ENCODE peak calls at places on chromosomes 2 and 18, in six cellular contexts. One of them, this sample, is unnamed.

GRCh38 chr18:13653746-13654455 is 72.5 kb downstream of the FAM210A start:
- DNase-seq in esophagus squamous epithelium: no peak
- DNase-seq in psoas muscle: no peak
- DNase-seq in A673: no peak
- DNase-seq in suprapubic skin: no peak
- DNase-seq in body of pancreas: no peak
- DNase-seq in this sample: no peak

GRCh38 chr2:1246239-1246638 is 167.0 kb upstream of the TPO start:
- DNase-seq in esophagus squamous epithelium: no peak
- DNase-seq in psoas muscle: no peak
- DNase-seq in A673: no peak
- DNase-seq in suprapubic skin: no peak
- DNase-seq in body of pancreas: no peak
- DNase-seq in this sample: no peak

GRCh38 chr18:5317186-5317585 is 21.7 kb upstream of the ZBTB14 start:
- DNase-seq in esophagus squamous epithelium: no peak
- DNase-seq in psoas muscle: no peak
- DNase-seq in A673: no peak
- DNase-seq in suprapubic skin: no peak
- DNase-seq in body of pancreas: no peak
- DNase-seq in this sample: no peak

GRCh38 chr2:224221455-224221913 is 180.4 kb downstream of the FAM124B start:
- DNase-seq in esophagus squamous epithelium: no peak
- DNase-seq in psoas muscle: no peak
- DNase-seq in A673: peak
- DNase-seq in suprapubic skin: no peak
- DNase-seq in body of pancreas: no peak
- DNase-seq in this sample: no peak

GRCh38 chr2:20615466-20616241 is 35.2 kb downstream of the HS1BP3 start:
- DNase-seq in esophagus squamous epithelium: no peak
- DNase-seq in psoas muscle: no peak
- DNase-seq in A673: no peak
- DNase-seq in suprapubic skin: peak
- DNase-seq in body of pancreas: no peak
- DNase-seq in this sample: peak

GRCh38 chr2:68465081-68465916 is 1.8 kb downstream of the FBXO48 start:
- DNase-seq in esophagus squamous epithelium: no peak
- DNase-seq in psoas muscle: no peak
- DNase-seq in A673: no peak
- DNase-seq in suprapubic skin: no peak
- DNase-seq in body of pancreas: no peak
- DNase-seq in this sample: no peak

GRCh38 chr2:12296915-12297314 is 419.8 kb upstream of the TRIB2 start:
- DNase-seq in esophagus squamous epithelium: no peak
- DNase-seq in psoas muscle: no peak
- DNase-seq in A673: peak
- DNase-seq in suprapubic skin: no peak
- DNase-seq in body of pancreas: no peak
- DNase-seq in this sample: no peak

GRCh38 chr2:198706683-198707082 is 751.1 kb downstream of the SATB2 start:
- DNase-seq in esophagus squamous epithelium: no peak
- DNase-seq in psoas muscle: no peak
- DNase-seq in A673: no peak
- DNase-seq in suprapubic skin: no peak
- DNase-seq in body of pancreas: no peak
- DNase-seq in this sample: no peak

GRCh38 chr2:100812573-100812972 is 7.4 kb upstream of the NPAS2 start:
- DNase-seq in esophagus squamous epithelium: no peak
- DNase-seq in psoas muscle: no peak
- DNase-seq in A673: peak
- DNase-seq in suprapubic skin: no peak
- DNase-seq in body of pancreas: no peak
- DNase-seq in this sample: no peak

GRCh38 chr2:1509271-1509995 is 96.2 kb downstream of the TPO start:
- DNase-seq in esophagus squamous epithelium: no peak
- DNase-seq in psoas muscle: no peak
- DNase-seq in A673: no peak
- DNase-seq in suprapubic skin: peak
- DNase-seq in body of pancreas: no peak
- DNase-seq in this sample: no peak

GRCh38 chr2:105782646-105783045 is 37.9 kb downstream of the NCK2 start:
- DNase-seq in esophagus squamous epithelium: no peak
- DNase-seq in psoas muscle: no peak
- DNase-seq in A673: no peak
- DNase-seq in suprapubic skin: no peak
- DNase-seq in body of pancreas: no peak
- DNase-seq in this sample: no peak
- H3K27ac ChIP-seq in esophagus squamous epithelium: no peak
- H3K27ac ChIP-seq in psoas muscle: no peak
- H3K27ac ChIP-seq in A673: no peak
- H3K27ac ChIP-seq in suprapubic skin: no peak
- H3K27ac ChIP-seq in body of pancreas: no peak
- H3K27ac ChIP-seq in this sample: no peak

GRCh38 chr18:394997-395383 is 105.5 kb downstream of the COLEC12 start:
- DNase-seq in esophagus squamous epithelium: no peak
- DNase-seq in psoas muscle: no peak
- DNase-seq in A673: peak
- DNase-seq in suprapubic skin: no peak
- DNase-seq in body of pancreas: peak
- DNase-seq in this sample: no peak
- H3K4me3 ChIP-seq in esophagus squamous epithelium: no peak
- H3K4me3 ChIP-seq in psoas muscle: no peak
- H3K4me3 ChIP-seq in A673: no peak
- H3K4me3 ChIP-seq in suprapubic skin: no peak
- H3K4me3 ChIP-seq in body of pancreas: no peak
- H3K4me3 ChIP-seq in this sample: no peak

DNA sequence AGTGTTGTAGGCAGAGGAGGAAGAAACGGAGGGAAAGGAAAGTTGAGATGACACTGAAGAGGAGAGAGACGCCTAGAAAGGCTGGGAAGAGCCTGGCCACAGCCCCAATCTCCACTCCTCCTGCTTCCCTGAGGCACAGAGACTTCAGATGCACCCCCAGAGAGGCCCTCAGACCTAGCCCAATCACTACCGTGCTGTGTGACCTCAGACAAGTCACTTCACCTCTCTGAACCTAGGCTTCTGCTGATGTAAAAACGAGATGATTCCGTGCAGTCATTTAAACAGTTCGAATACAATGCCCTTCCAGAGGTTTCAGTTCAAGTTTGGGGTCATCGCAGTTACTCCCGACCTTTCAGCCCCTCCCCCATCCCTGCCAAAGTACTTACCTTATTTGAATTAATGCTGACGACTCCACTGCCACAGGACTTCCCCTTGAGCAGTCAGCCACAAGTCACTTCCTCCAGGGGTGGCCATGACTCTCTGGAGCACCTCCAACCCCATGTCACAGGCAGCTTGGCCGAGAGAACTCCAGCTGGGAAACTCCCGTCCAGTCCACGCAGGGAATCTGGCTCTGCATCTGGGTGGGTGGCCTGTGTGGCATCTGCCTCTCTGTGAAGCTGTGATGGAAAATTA is 105.2 kb upstream of the ID2 start:
- DNase-seq in esophagus squamous epithelium: no peak
- DNase-seq in psoas muscle: no peak
- DNase-seq in A673: no peak
- DNase-seq in suprapubic skin: no peak
- DNase-seq in body of pancreas: no peak
- DNase-seq in this sample: peak
- TF ChIP-seq CTCF in esophagus squamous epithelium: no peak
- TF ChIP-seq CTCF in psoas muscle: no peak
- TF ChIP-seq CTCF in A673: no peak
- TF ChIP-seq CTCF in suprapubic skin: no peak
- TF ChIP-seq CTCF in body of pancreas: no peak
- TF ChIP-seq CTCF in this sample: no peak

GRCh38 chr2:223040527-223040926 is 11.5 kb upstream of the KCNE4 start:
- DNase-seq in esophagus squamous epithelium: no peak
- DNase-seq in psoas muscle: no peak
- DNase-seq in A673: no peak
- DNase-seq in suprapubic skin: no peak
- DNase-seq in body of pancreas: no peak
- DNase-seq in this sample: no peak
- H3K27ac ChIP-seq in esophagus squamous epithelium: no peak
- H3K27ac ChIP-seq in psoas muscle: no peak
- H3K27ac ChIP-seq in A673: peak
- H3K27ac ChIP-seq in suprapubic skin: no peak
- H3K27ac ChIP-seq in body of pancreas: no peak
- H3K27ac ChIP-seq in this sample: no peak

GRCh38 chr2:127107622-127107999 is 657 bp upstream of the BIN1 start:
- DNase-seq in esophagus squamous epithelium: no peak
- DNase-seq in psoas muscle: no peak
- DNase-seq in A673: no peak
- DNase-seq in suprapubic skin: peak
- DNase-seq in body of pancreas: no peak
- DNase-seq in this sample: no peak
- H3K4me3 ChIP-seq in esophagus squamous epithelium: peak
- H3K4me3 ChIP-seq in psoas muscle: peak
- H3K4me3 ChIP-seq in A673: peak
- H3K4me3 ChIP-seq in suprapubic skin: peak
- H3K4me3 ChIP-seq in body of pancreas: peak
- H3K4me3 ChIP-seq in this sample: peak

GRCh38 chr2:10300997-10301945 is 1.4 kb upstream of the HPCAL1 start:
- DNase-seq in esophagus squamous epithelium: no peak
- DNase-seq in psoas muscle: no peak
- DNase-seq in A673: no peak
- DNase-seq in suprapubic skin: no peak
- DNase-seq in body of pancreas: no peak
- DNase-seq in this sample: no peak

GRCh38 chr2:10303174-10303633 is 500 bp downstream of the HPCAL1 start:
- DNase-seq in esophagus squamous epithelium: no peak
- DNase-seq in psoas muscle: no peak
- DNase-seq in A673: no peak
- DNase-seq in suprapubic skin: peak
- DNase-seq in body of pancreas: peak
- DNase-seq in this sample: no peak

GRCh38 chr2:10301946-10302478 is 692 bp upstream of the HPCAL1 start:
- DNase-seq in esophagus squamous epithelium: no peak
- DNase-seq in psoas muscle: no peak
- DNase-seq in A673: no peak
- DNase-seq in suprapubic skin: no peak
- DNase-seq in body of pancreas: no peak
- DNase-seq in this sample: no peak

GRCh38 chr2:10303634-10304378 is 1.1 kb downstream of the HPCAL1 start:
- DNase-seq in esophagus squamous epithelium: no peak
- DNase-seq in psoas muscle: no peak
- DNase-seq in A673: peak
- DNase-seq in suprapubic skin: no peak
- DNase-seq in body of pancreas: peak
- DNase-seq in this sample: no peak

GRCh38 chr2:10302479-10303173 is at the start of gene HPCAL1:
- DNase-seq in esophagus squamous epithelium: peak
- DNase-seq in psoas muscle: peak
- DNase-seq in A673: peak
- DNase-seq in suprapubic skin: peak
- DNase-seq in body of pancreas: peak
- DNase-seq in this sample: peak
- TF ChIP-seq CTCF in esophagus squamous epithelium: peak
- TF ChIP-seq CTCF in psoas muscle: peak
- TF ChIP-seq CTCF in A673: peak
- TF ChIP-seq CTCF in suprapubic skin: peak
- TF ChIP-seq CTCF in body of pancreas: peak
- TF ChIP-seq CTCF in this sample: peak

GRCh38 chr18:23283933-23284430 is 148.7 kb downstream of the CABLES1 start:
- DNase-seq in esophagus squamous epithelium: no peak
- DNase-seq in psoas muscle: no peak
- DNase-seq in A673: no peak
- DNase-seq in suprapubic skin: no peak
- DNase-seq in body of pancreas: no peak
- DNase-seq in this sample: no peak

GRCh38 chr18:23282437-23282781 is 147.1 kb downstream of the CABLES1 start:
- DNase-seq in esophagus squamous epithelium: no peak
- DNase-seq in psoas muscle: no peak
- DNase-seq in A673: no peak
- DNase-seq in suprapubic skin: no peak
- DNase-seq in body of pancreas: no peak
- DNase-seq in this sample: no peak

GRCh38 chr18:23281626-23282436 is 146.5 kb downstream of the CABLES1 start:
- DNase-seq in esophagus squamous epithelium: no peak
- DNase-seq in psoas muscle: no peak
- DNase-seq in A673: peak
- DNase-seq in suprapubic skin: no peak
- DNase-seq in body of pancreas: no peak
- DNase-seq in this sample: no peak

GRCh38 chr18:23279931-23280330 is 144.6 kb downstream of the CABLES1 start:
- DNase-seq in esophagus squamous epithelium: no peak
- DNase-seq in psoas muscle: no peak
- DNase-seq in A673: no peak
- DNase-seq in suprapubic skin: no peak
- DNase-seq in body of pancreas: no peak
- DNase-seq in this sample: no peak

GRCh38 chr18:23280844-23281243 is 145.6 kb downstream of the CABLES1 start:
- DNase-seq in esophagus squamous epithelium: no peak
- DNase-seq in psoas muscle: no peak
- DNase-seq in A673: no peak
- DNase-seq in suprapubic skin: no peak
- DNase-seq in body of pancreas: no peak
- DNase-seq in this sample: no peak
- H3K27ac ChIP-seq in esophagus squamous epithelium: peak
- H3K27ac ChIP-seq in psoas muscle: no peak
- H3K27ac ChIP-seq in A673: no peak
- H3K27ac ChIP-seq in suprapubic skin: no peak
- H3K27ac ChIP-seq in body of pancreas: no peak
- H3K27ac ChIP-seq in this sample: no peak

GRCh38 chr18:70132999-70133398 is 72.5 kb downstream of the RTTN start:
- DNase-seq in esophagus squamous epithelium: no peak
- DNase-seq in psoas muscle: no peak
- DNase-seq in A673: no peak
- DNase-seq in suprapubic skin: no peak
- DNase-seq in body of pancreas: no peak
- DNase-seq in this sample: no peak
- H3K4me3 ChIP-seq in esophagus squamous epithelium: no peak
- H3K4me3 ChIP-seq in psoas muscle: no peak
- H3K4me3 ChIP-seq in A673: no peak
- H3K4me3 ChIP-seq in suprapubic skin: no peak
- H3K4me3 ChIP-seq in body of pancreas: no peak
- H3K4me3 ChIP-seq in this sample: peak

This sample was measured in coronary artery.